ENCODE peak calls at places on chromosome 12, in seven cellular contexts. S is lower lobe of right lung; B is AG20443; O is Kasumi-1; W is stimulated activated CD8-positive, alpha-beta memory T cell treated with anti-CD3 and anti-CD28 coated beads, Interleukin-15, amount 100 ng/mL, for 24 hours; X is NCI-H526 treated with DMSO at 0.1 percent for 48 hours; E is cardiac fibroblast. M is an unnamed sample.
A peak's percentile ranks its signal among the peaks of the same experiment; 100 is the strongest.

GRCh38 chr12:104226672-104227071 is 11.1 kb downstream of the TXNRD1 start:
- DNase-seq in W (no peak), B (no peak), O (no peak), S (no peak), E (peak; percentile 51), X (no peak), M (no peak)

GRCh38 chr12:18165422-18165871 is 75.5 kb upstream of the RERGL start:
- DNase-seq in B (peak; percentile 15), X (no peak), S (no peak), O (no peak), W (no peak), E (peak; percentile 59), M (no peak)

GRCh38 chr12:115070313-115070712 is 386.3 kb upstream of the TBX3 start:
- DNase-seq in S (no peak), X (no peak), E (no peak), B (no peak), W (no peak), O (no peak), M (no peak)

GRCh38 chr12:92605621-92606170 is 97.1 kb upstream of the PLEKHG7 start:
- DNase-seq in S (no peak), B (no peak), W (no peak), O (no peak), X (no peak), E (no peak), M (no peak)

GRCh38 chr12:14828896-14829295 is 14.4 kb downstream of the ART4 start:
- DNase-seq in X (no peak), S (no peak), B (peak; percentile 36), W (no peak), O (no peak), E (no peak), M (no peak)

GRCh38 chr12:264269-264668 is 1.6 kb upstream of the SLC6A13 start:
- DNase-seq in O (no peak), S (no peak), W (no peak), E (peak; percentile 47), X (no peak), B (no peak), M (no peak)

GRCh38 chr12:94603434-94604068 is 46.8 kb downstream of the TMCC3 start:
- DNase-seq in B (peak; percentile 26), W (peak; percentile 16), X (no peak), E (peak; percentile 20), S (peak; percentile 58), O (no peak), M (peak; percentile 27)

GRCh38 chr12:29640589-29641345 is 143.0 kb downstream of the TMTC1 start:
- DNase-seq in S (no peak), B (no peak), X (no peak), E (peak; percentile 89), O (no peak), W (no peak), M (no peak)

GRCh38 chr12:52148541-52149181 is 43.2 kb downstream of the KRT80 start:
- DNase-seq in E (no peak), X (no peak), S (peak; percentile 87), B (no peak), W (no peak), O (no peak), M (no peak)

GRCh38 chr12:1041478-1041877 is 50.5 kb downstream of the ERC1 start:
- DNase-seq in B (no peak), X (no peak), S (no peak), E (no peak), O (no peak), W (no peak), M (no peak)

M was measured in central memory CD4-positive, alpha-beta T cell.